ENCODE peak calls at places on chromosomes 13 and 19, in five cellular contexts. O is K562, U is IMR-90, D is HepG2, Q is GM12878. R is an unnamed sample.

GRCh38 chr19:48741222-48741999 is 1.0 kb upstream of the RASIP1 start:
- DNase-seq in O (peak; percentile 94), U (no peak), D (no peak), Q (no peak), R (peak; percentile 66)

GRCh38 chr13:50075619-50076097 is 60.4 kb downstream of the KCNRG start:
- DNase-seq in O (no peak), U (no peak), D (no peak), Q (no peak), R (no peak)

GRCh38 chr19:39138221-39139211 is 12.9 kb downstream of the PAK4 start:
- DNase-seq in O (no peak), U (no peak), D (no peak), Q (no peak), R (no peak)

GRCh38 chr19:42281175-42282035 is 12.4 kb downstream of the CIC start:
- DNase-seq in O (peak; percentile 37), U (peak; percentile 41), D (peak; percentile 76), Q (no peak), R (peak; percentile 66)

GRCh38 chr19:18506101-18506534 is 15.8 kb downstream of the ELL start:
- DNase-seq in O (no peak), U (no peak), D (no peak), Q (no peak), R (no peak)

GRCh38 chr13:26589754-26590153 is 32.3 kb downstream of the WASF3 start:
- DNase-seq in O (no peak), U (peak; percentile 56), D (no peak), Q (no peak), R (no peak)

GRCh38 chr19:35760711-35761349 is 2.9 kb downstream of the PROSER3 start:
- DNase-seq in O (no peak), U (no peak), D (no peak), Q (no peak), R (no peak)

GRCh38 chr13:99339736-99340392 is 32.7 kb upstream of the GPR183 start:
- DNase-seq in O (peak; percentile 41), U (peak; percentile 72), D (no peak), Q (no peak), R (no peak)

GRCh38 chr13:90717451-90717936 is 630.0 kb upstream of the MIR17HG start:
- DNase-seq in O (no peak), U (peak; percentile 10), D (no peak), Q (no peak), R (no peak)

GRCh38 chr13:66794340-66795031 is 435.6 kb downstream of the PCDH9 start:
- DNase-seq in O (no peak), U (no peak), D (no peak), Q (no peak), R (no peak)

GRCh38 chr13:82803341-82803740 is 1078.9 kb downstream of the SLITRK1 start:
- DNase-seq in O (no peak), U (no peak), D (no peak), Q (no peak), R (no peak)

GRCh38 chr13:40082644-40083043 is 427.2 kb downstream of the COG6 start:
- DNase-seq in O (no peak), U (no peak), D (peak; percentile 10), Q (no peak), R (peak; percentile 3)

GRCh38 chr13:73767191-73767741 is 366.9 kb downstream of the KLF12 start:
- DNase-seq in O (no peak), U (peak; percentile 70), D (peak; percentile 20), Q (no peak), R (no peak)

GRCh38 chr13:98307392-98307743 is 130.3 kb upstream of the RNF113B start:
- DNase-seq in O (no peak), U (no peak), D (no peak), Q (no peak), R (no peak)

GRCh38 chr13:95185851-95186250 is 115.4 kb downstream of the ABCC4 start:
- DNase-seq in O (no peak), U (no peak), D (no peak), Q (no peak), R (no peak)

GRCh38 chr19:35216833-35217707 is 11.5 kb downstream of the FAM187B start:
- DNase-seq in O (no peak), U (no peak), D (no peak), Q (no peak), R (no peak)

GRCh38 chr13:50599046-50599445 is 244.4 kb downstream of the DLEU7 start:
- DNase-seq in O (no peak), U (no peak), D (no peak), Q (no peak), R (no peak)

GRCh38 chr13:107251321-107251720 is 683.4 kb upstream of the ARGLU1 start:
- DNase-seq in O (no peak), U (peak; percentile 40), D (no peak), Q (no peak), R (no peak)

GRCh38 chr19:16325671-16326400 is 1.2 kb downstream of the KLF2 start:
- DNase-seq in O (no peak), U (no peak), D (no peak), Q (no peak), R (peak; percentile 43)

GRCh38 chr13:113854238-113855011 is 9.5 kb downstream of the GAS6 start:
- DNase-seq in O (no peak), U (peak; percentile 81), D (no peak), Q (no peak), R (no peak)

GRCh38 chr19:53485046-53486004 is 17.8 kb downstream of the ZNF813 start:
- DNase-seq in O (no peak), U (no peak), D (no peak), Q (no peak), R (no peak)

GRCh38 chr19:3275068-3275582 is 50.7 kb downstream of the CELF5 start:
- DNase-seq in O (peak; percentile 45), U (no peak), D (peak; percentile 65), Q (no peak), R (peak; percentile 42)

GRCh38 chr19:51111606-51112005 is 3.4 kb upstream of the CTU1 start:
- DNase-seq in O (peak; percentile 35), U (no peak), D (peak; percentile 14), Q (no peak), R (peak; percentile 55)

GRCh38 chr13:26499209-26499601 is 58.3 kb upstream of the WASF3 start:
- DNase-seq in O (no peak), U (no peak), D (no peak), Q (no peak), R (no peak)

GRCh38 chr13:44506719-44507118 is 69.4 kb downstream of the TSC22D1 start:
- DNase-seq in O (no peak), U (no peak), D (peak; percentile 15), Q (no peak), R (no peak)

GRCh38 chr19:41758846-41759245 is 3.5 kb downstream of the CEACAM6 start:
- DNase-seq in O (no peak), U (no peak), D (no peak), Q (no peak), R (no peak)

GRCh38 chr19:395467-395866 is 13.5 kb downstream of the C2CD4C start:
- DNase-seq in O (no peak), U (no peak), D (no peak), Q (no peak), R (no peak)

GRCh38 chr19:6887326-6887725 is at the start of gene ADGRE1:
- DNase-seq in O (no peak), U (no peak), D (no peak), Q (no peak), R (no peak)

GRCh38 chr13:98478134-98479129 is 98.5 kb downstream of the STK24 start:
- DNase-seq in O (peak; percentile 26), U (peak; percentile 36), D (no peak), Q (peak; percentile 62), R (no peak)

GRCh38 chr13:49086711-49087110 is 111.0 kb downstream of the FNDC3A start:
- DNase-seq in O (no peak), U (peak; percentile 76), D (no peak), Q (no peak), R (no peak)

GRCh38 chr19:8526345-8527062 is 12.5 kb upstream of the ZNF414 start:
- DNase-seq in O (peak; percentile 84), U (peak; percentile 88), D (peak; percentile 87), Q (no peak), R (peak; percentile 67)

GRCh38 chr13:60572003-60572792 is 175.2 kb downstream of the TDRD3 start:
- DNase-seq in O (no peak), U (peak; percentile 85), D (peak; percentile 83), Q (no peak), R (peak; percentile 60)

GRCh38 chr13:32408296-32408998 is 19.5 kb downstream of the N4BP2L1 start:
- DNase-seq in O (no peak), U (no peak), D (no peak), Q (no peak), R (no peak)

GRCh38 chr19:14370169-14370998 is 10.9 kb upstream of the ADGRE5 start:
- DNase-seq in O (no peak), U (no peak), D (no peak), Q (no peak), R (no peak)
- TF ChIP-seq USF2 in O (no peak), U (no peak), D (no peak), Q (no peak), R (no peak)

GRCh38 chr19:46863818-46864629 is 3.2 kb downstream of the ARHGAP35 start:
- DNase-seq in O (no peak), U (peak; percentile 61), D (peak; percentile 66), Q (no peak), R (no peak)
- H3K27ac ChIP-seq in O (peak overlapping the region; percentile 99), U (peak overlapping the region; percentile 24), D (peak overlapping the region; percentile 100), Q (no peak overlapping the region), R (peak overlapping the region; percentile 99)

DNA sequence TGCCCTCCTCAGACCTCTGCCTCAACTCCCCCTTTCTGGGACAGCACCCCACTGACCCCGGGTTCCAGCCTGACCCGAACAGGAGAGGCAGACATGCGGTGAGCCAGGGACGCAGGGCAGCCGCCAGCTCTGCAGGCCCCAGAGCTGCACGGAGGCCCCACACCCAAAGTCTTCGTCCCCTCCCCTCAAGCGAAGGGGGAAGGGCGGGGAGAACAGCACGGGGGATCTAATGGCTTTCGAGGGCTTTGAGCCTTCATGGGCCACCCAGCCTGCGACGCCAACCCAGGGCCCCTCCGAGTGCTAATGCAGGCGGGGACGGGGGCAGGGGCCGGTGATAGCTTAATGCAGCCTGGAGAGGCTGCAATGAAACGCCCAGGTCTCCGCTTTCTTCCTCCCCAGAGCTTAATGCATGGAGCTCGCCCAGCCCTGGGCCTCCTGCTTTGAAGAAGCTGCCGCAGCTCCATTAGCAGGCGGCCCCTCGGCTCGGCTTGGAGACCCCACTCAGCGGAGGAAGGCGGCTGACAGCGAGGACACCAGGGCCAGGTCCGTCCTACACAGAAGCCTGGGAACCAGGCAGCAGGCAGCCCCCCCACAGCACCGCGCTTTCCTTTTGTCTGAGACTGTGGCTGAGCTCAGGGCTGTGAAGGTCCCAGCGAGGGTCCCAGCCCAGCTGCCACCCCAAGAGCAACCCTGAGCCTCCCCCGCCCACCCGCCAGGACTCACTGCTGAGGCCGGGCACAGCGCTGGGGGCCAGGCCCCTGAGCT is 7.3 kb upstream of the ATP8B3 start:
- DNase-seq in O (no peak), U (no peak), D (no peak), Q (no peak), R (no peak)
- TF ChIP-seq BHLHE40 in O (no peak), U (no peak), D (no peak), Q (no peak), R (no peak)

DNA sequence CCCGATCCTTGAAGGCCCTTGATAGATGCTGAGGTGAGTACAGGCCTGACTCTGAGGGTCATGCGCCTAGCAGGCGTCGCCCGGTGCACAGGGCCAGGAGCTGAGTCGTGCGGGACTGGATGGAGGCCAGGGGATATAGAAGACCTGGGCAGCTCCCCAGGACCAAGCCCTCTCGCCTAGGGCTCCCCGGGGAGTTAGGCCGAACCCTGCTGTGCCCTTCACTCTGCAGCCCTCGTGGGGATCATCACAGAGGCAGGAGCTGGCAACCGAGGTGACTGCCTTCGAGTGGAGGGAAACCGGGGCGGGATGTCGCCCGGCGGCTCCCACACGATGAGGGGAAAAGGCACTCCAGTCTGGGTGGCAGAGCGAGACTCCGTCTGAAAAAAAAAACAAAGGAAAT is 11.7 kb downstream of the CSNK1G2 start:
- DNase-seq in O (no peak), U (no peak), D (no peak), Q (no peak), R (no peak)
- TF ChIP-seq USF2 in O (no peak), U (no peak), D (no peak), Q (no peak), R (no peak)

R was measured in A549.